ENCODE peak calls at places on chromosomes 13 and 19, in five cellular contexts. O is tibial nerve, K is left lung, W is colonic mucosa, I is thoracic aorta. J is an unnamed sample.

GRCh38 chr19:2309734-2310362 is 1.9 kb upstream of the LINGO3 start:
- DNase-seq in O (no peak), K (no peak), W (no peak), I (no peak), J (no peak)

GRCh38 chr13:76455960-76456359 is 430.2 kb downstream of the KCTD12 start:
- DNase-seq in O (no peak), K (no peak), W (no peak), I (no peak), J (no peak)

GRCh38 chr19:23415561-23416191 is 20.4 kb upstream of the ZNF91 start:
- DNase-seq in O (no peak), K (peak; percentile 36), W (peak; percentile 91), I (no peak), J (no peak)

GRCh38 chr19:52936151-52936957 is 13.1 kb upstream of the ZNF888 start:
- DNase-seq in O (no peak), K (no peak), W (peak; percentile 71), I (no peak), J (no peak)

GRCh38 chr13:24613755-24614154 is 66.5 kb upstream of the ATP12A start:
- DNase-seq in O (no peak), K (no peak), W (no peak), I (no peak), J (no peak)

GRCh38 chr19:17073869-17074627 is 1.2 kb downstream of the HAUS8 start:
- DNase-seq in O (no peak), K (no peak), W (peak; percentile 42), I (no peak), J (no peak)

GRCh38 chr19:292281-292884 is 1.2 kb upstream of the PLPP2 start:
- DNase-seq in O (no peak), K (no peak), W (no peak), I (no peak), J (no peak)

GRCh38 chr19:19633711-19634515 is 5.9 kb upstream of the LPAR2 start:
- DNase-seq in O (no peak), K (no peak), W (no peak), I (no peak), J (no peak)

GRCh38 chr19:13781547-13781946 is 7.3 kb downstream of the C19orf53 start:
- DNase-seq in O (peak; percentile 61), K (peak; percentile 83), W (peak; percentile 83), I (peak; percentile 77), J (no peak)

GRCh38 chr19:38039966-38040365 is 133.0 kb downstream of the SIPA1L3 start:
- DNase-seq in O (no peak), K (no peak), W (no peak), I (no peak), J (no peak)

GRCh38 chr13:70630247-70630646 is 522.0 kb upstream of the KLHL1 start:
- DNase-seq in O (no peak), K (no peak), W (no peak), I (no peak), J (no peak)

GRCh38 chr13:31908696-31909386 is 122.7 kb upstream of the FRY start:
- DNase-seq in O (no peak), K (no peak), W (no peak), I (no peak), J (no peak)

GRCh38 chr19:50016225-50016807 is 8.9 kb downstream of the VRK3 start:
- DNase-seq in O (no peak), K (no peak), W (no peak), I (no peak), J (no peak)

GRCh38 chr19:14411161-14411560 is 8.0 kb downstream of the DDX39A start:
- DNase-seq in O (no peak), K (no peak), W (no peak), I (no peak), J (no peak)

GRCh38 chr19:50821622-50822021 is 2.0 kb downstream of the KLK1 start:
- DNase-seq in O (no peak), K (no peak), W (no peak), I (no peak), J (no peak)

GRCh38 chr13:101289764-101290163 is 126.5 kb downstream of the NALCN start:
- DNase-seq in O (no peak), K (no peak), W (no peak), I (no peak), J (no peak)

GRCh38 chr19:18496980-18497256 is 25.0 kb downstream of the ELL start:
- DNase-seq in O (no peak), K (no peak), W (no peak), I (no peak), J (no peak)

GRCh38 chr19:397321-397720 is 11.6 kb downstream of the C2CD4C start:
- DNase-seq in O (no peak), K (no peak), W (no peak), I (no peak), J (no peak)

GRCh38 chr13:40060318-40061007 is 405.0 kb downstream of the COG6 start:
- DNase-seq in O (peak; percentile 45), K (peak; percentile 42), W (no peak), I (peak; percentile 24), J (no peak)

GRCh38 chr19:52397310-52398090 is at the start of gene ZNF528:
- DNase-seq in O (peak; percentile 93), K (peak; percentile 95), W (peak; percentile 98), I (peak; percentile 88), J (peak; percentile 92)

GRCh38 chr13:31424130-31424729 is 224.5 kb downstream of the B3GLCT start:
- DNase-seq in O (peak; percentile 57), K (peak; percentile 72), W (peak; percentile 74), I (peak; percentile 16), J (peak; percentile 28)

GRCh38 chr19:5621945-5622464 is 571 bp downstream of the SAFB2 start:
- DNase-seq in O (no peak), K (peak; percentile 40), W (peak; percentile 56), I (no peak), J (no peak)

GRCh38 chr13:37027639-37028038 is 27.1 kb downstream of the EXOSC8 start:
- DNase-seq in O (no peak), K (no peak), W (no peak), I (no peak), J (no peak)

GRCh38 chr13:103859952-103860351 is 793.7 kb upstream of the SLC10A2 start:
- DNase-seq in O (no peak), K (no peak), W (no peak), I (no peak), J (no peak)

GRCh38 chr13:48265217-48265815 is 32.3 kb downstream of the ITM2B start:
- DNase-seq in O (no peak), K (no peak), W (no peak), I (no peak), J (no peak)

GRCh38 chr19:24140099-24140498 is 53.1 kb downstream of the ZNF254 start:
- DNase-seq in O (no peak), K (no peak), W (no peak), I (no peak), J (no peak)

GRCh38 chr13:72126424-72126823 is 259.4 kb upstream of the DACH1 start:
- DNase-seq in O (no peak), K (no peak), W (no peak), I (no peak), J (no peak)

GRCh38 chr19:1774999-1775772 is 21.9 kb downstream of the ONECUT3 start:
- DNase-seq in O (no peak), K (no peak), W (no peak), I (no peak), J (no peak)

GRCh38 chr13:31385534-31385933 is 185.8 kb downstream of the B3GLCT start:
- DNase-seq in O (no peak), K (no peak), W (peak; percentile 37), I (no peak), J (no peak)

GRCh38 chr13:85529216-85529590 is 270.0 kb downstream of the SLITRK6 start:
- DNase-seq in O (no peak), K (no peak), W (no peak), I (no peak), J (no peak)

GRCh38 chr19:46624958-46625661 is at the start of gene PTGIR:
- DNase-seq in O (peak; percentile 57), K (peak; percentile 72), W (peak; percentile 59), I (peak; percentile 82), J (no peak)

GRCh38 chr19:48933382-48933932 is at the start of gene DHDH:
- DNase-seq in O (no peak), K (peak; percentile 90), W (peak; percentile 91), I (no peak), J (peak; percentile 89)

GRCh38 chr19:48938256-48938655 is 4.8 kb downstream of the DHDH start:
- DNase-seq in O (no peak), K (no peak), W (no peak), I (no peak), J (no peak)

GRCh38 chr19:48935864-48936263 is 2.4 kb downstream of the DHDH start:
- DNase-seq in O (no peak), K (no peak), W (no peak), I (no peak), J (no peak)

DNA sequence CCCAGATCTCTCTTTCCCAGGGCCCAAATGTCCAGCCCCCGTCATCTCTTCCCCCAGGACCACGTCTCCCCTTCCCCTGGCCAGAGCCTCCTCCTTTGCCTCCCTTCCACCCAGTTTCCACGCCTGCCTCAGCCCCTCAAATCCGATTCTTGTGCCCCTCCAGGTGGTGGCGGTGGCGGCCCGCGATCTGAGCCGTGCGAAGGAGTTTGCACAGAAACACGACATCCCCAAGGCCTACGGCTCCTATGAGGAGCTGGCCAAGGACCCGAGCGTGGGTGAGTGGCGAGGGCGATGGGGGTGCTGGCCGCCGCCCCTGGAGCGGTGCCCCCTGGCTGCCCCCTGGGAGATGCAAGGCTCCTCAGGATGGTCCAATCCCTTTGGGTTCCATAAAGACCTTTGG is 1.3 kb downstream of the DHDH start:
- DNase-seq in O (no peak), K (no peak), W (no peak), I (no peak), J (no peak)
- TF ChIP-seq CTCF in O (no peak), K (no peak), W (no peak), I (no peak), J (no peak)

GRCh38 chr19:41296323-41296935 is 13.5 kb upstream of the CCDC97 start:
- DNase-seq in O (no peak), K (no peak), W (no peak), I (no peak), J (no peak)
- H3K27ac ChIP-seq in O (peak overlapping the region; percentile 77), K (peak overlapping the region; percentile 77), W (no peak overlapping the region), I (peak overlapping the region; percentile 76), J (peak overlapping the region; percentile 38)

DNA sequence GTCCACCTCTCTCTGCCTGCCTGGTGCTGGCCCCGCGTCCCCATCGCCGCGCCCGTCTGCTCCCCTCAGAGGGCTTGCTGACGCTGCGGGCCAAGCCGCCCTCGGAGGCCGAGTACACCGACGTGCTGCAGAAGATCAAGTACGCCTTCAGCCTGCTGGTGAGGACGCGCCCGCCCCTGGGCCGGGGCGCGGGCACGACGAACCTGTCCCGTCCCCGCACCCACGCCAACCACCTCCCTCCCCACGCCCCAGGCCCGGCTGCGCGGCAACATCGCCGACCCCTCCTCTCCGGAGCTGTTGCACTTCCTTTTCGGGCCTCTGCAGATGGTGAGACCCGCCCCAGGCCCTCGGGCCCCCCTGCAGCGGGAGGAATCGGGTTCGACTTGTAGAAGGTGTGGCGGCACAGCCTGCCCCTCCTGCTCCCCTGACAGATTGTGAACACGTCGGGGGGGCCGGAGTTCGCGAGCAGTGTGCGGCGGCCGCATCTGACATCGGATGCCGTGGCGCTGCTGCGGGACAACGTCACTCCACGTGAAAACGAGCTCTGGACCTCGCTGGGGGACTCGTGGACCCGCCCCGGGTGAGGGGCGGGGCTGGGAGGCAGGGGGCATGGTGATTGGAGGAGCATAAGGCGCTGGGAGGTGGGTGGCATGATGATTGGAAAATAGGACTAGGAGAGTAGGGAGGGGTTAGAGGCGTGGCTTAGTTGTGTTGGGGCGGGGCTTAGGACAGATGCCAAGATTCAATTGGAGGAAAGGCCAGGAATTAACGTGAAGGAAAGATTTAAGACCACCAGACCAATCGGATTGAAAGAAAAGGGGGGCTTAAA is 6.6 kb downstream of the EPS8L1 start:
- DNase-seq in O (no peak), K (no peak), W (no peak), I (no peak), J (peak; percentile 25)
- H3K27me3 ChIP-seq in O (peaks cover 96% of the 10 kb centered on the region), K (peaks cover 40% of the 10 kb centered on the region), W (peaks cover 17% of the 10 kb centered on the region), I (peaks cover 15% of the 10 kb centered on the region), J (peaks cover 59% of the 10 kb centered on the region)

GRCh38 chr19:7303470-7303869 is 9.3 kb upstream of the INSR start:
- DNase-seq in O (no peak), K (no peak), W (no peak), I (no peak), J (no peak)
- TF ChIP-seq CTCF in O (no peak), K (no peak), W (no peak), I (no peak), J (no peak)